ENCODE peak calls at places on chromosomes 12 and 14, in ten cellular contexts. Z is A673, U is heart right ventricle, P is prostate gland, I is lower leg skin, W is right atrium auricular region, M is Caco-2, A is GM23338, G is HepG2, Y is left ventricle myocardium inferior. B is an unnamed sample.

GRCh38 chr12:2215709-2216560 is 163.1 kb downstream of the CACNA1C start:
- DNase-seq in Y (no peak), I (no peak), Z (peak; percentile 12), G (no peak), P (no peak), W (no peak), A (no peak), U (no peak), M (no peak), B (no peak)

GRCh38 chr14:54652188-54652889 is 85.4 kb downstream of the SAMD4A start:
- DNase-seq in G (peak; percentile 91), P (peak; percentile 76), W (peak; percentile 94), U (peak; percentile 91), Z (peak; percentile 96), I (peak; percentile 96), A (peak; percentile 97), Y (peak; percentile 84), M (peak; percentile 85), B (peak; percentile 99)

GRCh38 chr14:62071029-62071428 is 308.8 kb downstream of the SNAPC1 start:
- DNase-seq in I (no peak), A (peak; percentile 42), W (no peak), P (no peak), G (no peak), M (no peak), U (no peak), Z (no peak), Y (no peak), B (no peak)

GRCh38 chr14:82604819-82605218 is 1071.2 kb upstream of the SEL1L start:
- DNase-seq in G (no peak), I (no peak), A (no peak), Z (no peak), W (no peak), U (no peak), M (no peak), P (no peak), Y (no peak), B (no peak)

GRCh38 chr12:106291342-106291741 is 11.2 kb upstream of the TCP11L2 start:
- DNase-seq in Y (no peak), Z (no peak), G (no peak), M (no peak), P (no peak), W (no peak), U (no peak), A (no peak), I (no peak), B (no peak)

GRCh38 chr14:59439256-59440015 is 25.7 kb downstream of the GPR135 start:
- DNase-seq in I (no peak), A (no peak), M (no peak), U (no peak), P (no peak), Y (no peak), G (no peak), Z (no peak), W (no peak), B (no peak)

GRCh38 chr12:104094284-104094683 is 30.0 kb downstream of the HCFC2 start:
- DNase-seq in G (no peak), M (no peak), P (no peak), W (no peak), Y (no peak), A (no peak), I (no peak), U (no peak), Z (no peak), B (no peak)

GRCh38 chr14:100085451-100085850 is 20.2 kb downstream of the EVL start:
- DNase-seq in U (no peak), W (no peak), Z (no peak), Y (no peak), P (no peak), M (no peak), A (no peak), G (no peak), I (no peak), B (no peak)

GRCh38 chr14:41865894-41866293 is 259.2 kb downstream of the LRFN5 start:
- DNase-seq in P (no peak), M (no peak), U (no peak), Y (no peak), G (no peak), W (no peak), I (no peak), A (no peak), Z (no peak), B (no peak)

GRCh38 chr14:41872906-41873305 is 266.2 kb downstream of the LRFN5 start:
- DNase-seq in Z (peak; percentile 65), M (no peak), A (no peak), I (no peak), W (no peak), P (no peak), U (no peak), Y (no peak), G (no peak), B (no peak)

GRCh38 chr14:41873379-41874034 is 266.8 kb downstream of the LRFN5 start:
- DNase-seq in I (no peak), W (no peak), Z (peak; percentile 86), G (no peak), A (peak; percentile 2), P (no peak), M (no peak), Y (no peak), U (no peak), B (no peak)

DNA sequence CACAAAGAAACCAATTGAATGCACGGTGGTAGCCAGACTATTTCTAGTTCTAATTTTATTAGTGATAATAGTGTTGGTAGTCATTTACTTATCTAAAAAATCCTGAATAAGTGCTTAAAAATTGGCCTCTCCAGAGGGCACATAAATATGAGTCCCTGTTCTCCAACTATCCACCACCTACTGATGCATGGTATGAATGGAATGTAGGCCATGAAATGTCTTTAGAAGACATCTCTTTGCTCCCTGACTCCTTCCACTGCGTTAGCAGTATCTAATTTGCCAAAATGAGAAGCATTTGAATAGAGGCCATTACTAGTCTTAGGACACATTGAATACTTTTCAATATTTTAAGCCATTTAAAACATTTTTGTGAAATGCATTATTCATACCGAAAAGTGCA is 261.7 kb downstream of the LRFN5 start:
- DNase-seq in Y (no peak), M (no peak), W (no peak), P (no peak), I (no peak), G (no peak), A (peak; percentile 13), Z (peak; percentile 62), U (no peak), B (no peak)
- H3K4me3 ChIP-seq in Y (no peak overlapping the region), M (no peak overlapping the region), W (no peak overlapping the region), P (no peak overlapping the region), I (no peak overlapping the region), G (no peak overlapping the region), A (no peak overlapping the region), Z (no peak overlapping the region), U (no peak overlapping the region), B (no peak overlapping the region)

GRCh38 chr12:53976823-53977595 is 2.3 kb upstream of the HOTAIR start:
- DNase-seq in W (no peak), G (no peak), M (no peak), P (no peak), A (no peak), Y (no peak), U (no peak), I (no peak), Z (no peak), B (no peak)

GRCh38 chr12:53976172-53976822 is 1.5 kb upstream of the HOTAIR start:
- DNase-seq in P (no peak), I (no peak), W (no peak), A (peak; percentile 73), G (no peak), M (no peak), Z (no peak), Y (no peak), U (no peak), B (no peak)

GRCh38 chr12:53980448-53981388 is 4.2 kb upstream of the HOXC10 start:
- DNase-seq in G (no peak), I (no peak), U (no peak), A (no peak), W (no peak), M (no peak), P (no peak), Z (no peak), Y (no peak), B (no peak)

GRCh38 chr12:53977596-53978464 is 3.1 kb upstream of the HOTAIR start:
- DNase-seq in U (no peak), P (no peak), I (no peak), Z (no peak), G (no peak), M (no peak), Y (no peak), A (no peak), W (no peak), B (no peak)

DNA sequence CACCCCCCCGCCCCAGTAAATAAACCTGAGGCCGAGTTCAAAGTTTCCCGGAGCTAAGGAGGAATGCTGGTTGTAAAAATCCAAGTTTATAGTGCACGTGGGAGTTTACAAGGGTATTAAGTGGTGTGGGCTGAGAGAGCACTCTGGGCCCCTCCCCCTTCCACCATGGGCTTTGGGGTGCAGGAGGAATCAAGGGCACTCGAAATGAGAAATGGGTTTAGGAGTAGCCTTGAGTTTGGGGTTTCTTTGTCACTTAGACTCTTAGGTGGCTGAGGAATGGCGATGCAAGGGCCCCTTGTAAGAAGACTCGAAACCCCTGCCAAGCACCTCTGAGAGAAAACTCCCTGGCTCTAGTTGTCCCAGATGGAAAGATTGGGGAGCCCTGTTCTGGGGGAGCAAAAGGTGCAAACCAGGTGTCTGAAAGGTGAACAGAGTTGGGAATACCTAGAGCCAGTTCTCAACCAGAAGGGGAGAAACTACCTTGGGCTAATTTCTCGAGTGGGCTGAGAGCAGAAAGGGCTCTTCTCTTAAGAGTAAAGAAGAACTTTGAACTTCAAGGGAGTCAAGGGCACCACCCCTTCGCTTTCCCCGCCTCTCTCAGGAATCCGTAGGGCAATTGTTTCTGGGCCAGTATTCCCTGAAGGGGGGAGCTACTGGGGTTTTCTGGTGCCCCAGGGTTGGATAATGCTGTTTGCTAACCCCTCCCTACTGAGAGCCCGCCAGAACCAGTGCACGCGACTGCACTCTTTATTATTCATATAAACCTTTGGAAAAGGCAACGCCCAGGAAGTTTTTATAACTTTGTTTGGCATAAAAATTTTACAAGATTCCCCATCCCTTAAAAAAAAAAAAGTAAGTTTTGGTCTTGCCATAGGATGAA is 4.0 kb upstream of the HOTAIR start:
- DNase-seq in Z (peak; percentile 73), Y (no peak), W (no peak), M (peak; percentile 89), I (peak; percentile 94), A (peak; percentile 58), P (no peak), G (peak; percentile 14), U (no peak), B (no peak)
- H3K4me3 ChIP-seq in Z (peak overlapping the region; percentile 10), Y (no peak overlapping the region), W (no peak overlapping the region), M (peak overlapping the region; percentile 43), I (no peak overlapping the region), A (no peak overlapping the region), P (no peak overlapping the region), G (peak overlapping the region; percentile 47), U (no peak overlapping the region), B (no peak overlapping the region)

DNA sequence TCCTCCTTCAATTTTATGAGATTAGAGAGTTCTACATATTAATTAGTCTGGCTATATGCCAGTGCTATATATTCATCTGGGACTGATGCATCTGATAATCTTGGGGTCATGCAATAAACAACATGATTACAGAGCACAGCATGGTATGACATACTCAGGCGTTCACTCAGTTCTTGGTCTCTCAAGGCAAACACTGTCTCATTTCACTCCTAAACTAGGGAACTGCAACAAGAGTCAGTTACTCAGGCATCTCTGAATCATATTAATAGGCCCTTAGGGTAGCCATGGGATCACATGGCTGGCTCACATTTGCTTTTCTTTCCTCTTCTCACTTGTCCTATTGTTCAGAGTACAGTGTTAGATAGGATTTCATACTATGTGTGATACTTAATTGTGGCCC is 91.8 kb upstream of the TMEM260 start:
- DNase-seq in P (no peak), G (no peak), M (no peak), U (no peak), W (no peak), Y (no peak), A (no peak), Z (peak; percentile 73), I (no peak), B (no peak)
- H3K4me3 ChIP-seq in P (no peak overlapping the region), G (no peak overlapping the region), M (no peak overlapping the region), U (no peak overlapping the region), W (no peak overlapping the region), Y (no peak overlapping the region), A (no peak overlapping the region), Z (no peak overlapping the region), I (no peak overlapping the region), B (no peak overlapping the region)

GRCh38 chr12:123041811-123042655 is 61.6 kb downstream of the ARL6IP4 start:
- DNase-seq in Z (no peak), I (no peak), A (no peak), W (peak; percentile 67), M (no peak), Y (no peak), P (no peak), U (no peak), G (no peak), B (no peak)
- H3K4me3 ChIP-seq in Z (no peak overlapping the region), I (no peak overlapping the region), A (no peak overlapping the region), W (no peak overlapping the region), M (no peak overlapping the region), Y (no peak overlapping the region), P (no peak overlapping the region), U (no peak overlapping the region), G (no peak overlapping the region), B (no peak overlapping the region)